ENCODE peak calls at places on chromosomes 13 and 19, in six cellular contexts. E is activated CD4-positive, alpha-beta T cell treated with anti-CD3 and anti-CD28 coated beads for 48 hours; J is CMK; H is progenitor cell of endocrine pancreas; Y is EH; C is lower lobe of right lung. O is an unnamed sample.

GRCh38 chr19:51959791-51960190 is 26.8 kb downstream of the ZNF350 start:
- DNase-seq in H (no peak), J (no peak), C (no peak), Y (no peak), E (no peak), O (no peak)

GRCh38 chr19:51127755-51128154 is 3.0 kb downstream of the SIGLEC9 start:
- DNase-seq in Y (no peak), J (peak), E (no peak), H (no peak), C (no peak), O (no peak)

GRCh38 chr19:38736413-38737280 is 7.6 kb downstream of the CAPN12 start:
- DNase-seq in H (peak), C (peak), J (no peak), E (peak), Y (peak), O (no peak)

GRCh38 chr13:110555601-110556223 is 5.8 kb downstream of the RAB20 start:
- DNase-seq in Y (no peak), C (no peak), J (peak), H (no peak), E (no peak), O (no peak)

GRCh38 chr13:112624602-112625430 is 36.9 kb upstream of the TUBGCP3 start:
- DNase-seq in J (no peak), C (no peak), Y (no peak), H (no peak), E (no peak), O (no peak)

GRCh38 chr19:6056801-6057650 is 53.3 kb downstream of the RFX2 start:
- DNase-seq in C (peak), J (no peak), H (no peak), E (peak), Y (peak), O (peak)

GRCh38 chr19:10968527-10969081 is 7.8 kb downstream of the SMARCA4 start:
- DNase-seq in J (no peak), Y (no peak), E (no peak), C (no peak), H (no peak), O (no peak)

GRCh38 chr19:45528149-45528743 is 21.0 kb downstream of the VASP start:
- DNase-seq in C (no peak), J (no peak), E (no peak), Y (peak), H (peak), O (peak)

GRCh38 chr13:98821372-98822237 is 69.1 kb upstream of the SLC15A1 start:
- DNase-seq in Y (peak), E (no peak), H (no peak), J (no peak), C (no peak), O (no peak)

GRCh38 chr13:110869231-110869804 is 45.6 kb downstream of the ANKRD10 start:
- DNase-seq in H (no peak), E (no peak), Y (peak), C (no peak), J (no peak), O (no peak)

GRCh38 chr13:44238011-44238421 is 135.6 kb upstream of the SERP2 start:
- DNase-seq in E (no peak), Y (peak), H (no peak), J (no peak), C (no peak), O (peak)

GRCh38 chr13:26482451-26483197 is 74.9 kb upstream of the WASF3 start:
- DNase-seq in J (peak), C (no peak), Y (peak), H (peak), E (peak), O (no peak)

O was measured in foreskin keratinocyte.